ENCODE peak calls at places on chromosomes 2 and 18, in nine cellular contexts. Q is erythroblast; T is aorta; N is HS-5; W is lower lobe of right lung; P is HCT116; C is NCI-H2029; D is NCI-H345; E is activated CD8-positive, alpha-beta memory T cell treated with anti-CD3 and anti-CD28 coated beads for 48 hours. M is an unnamed sample.

GRCh38 chr2:36676364-36676763 is 20.1 kb upstream of the VIT start:
- DNase-seq in D (no peak), Q (no peak), T (no peak), E (no peak), P (no peak), W (no peak), C (no peak), N (no peak), M (no peak)

GRCh38 chr2:152525277-152525838 is 190.4 kb downstream of the FMNL2 start:
- DNase-seq in W (no peak), N (peak), E (no peak), C (peak), D (no peak), P (no peak), Q (no peak), T (no peak), M (peak)

GRCh38 chr2:85733121-85733960 is 20.4 kb upstream of the ATOH8 start:
- DNase-seq in Q (no peak), D (no peak), P (no peak), E (no peak), T (no peak), C (no peak), W (no peak), N (no peak), M (no peak)

GRCh38 chr18:23862071-23862470 is 152.5 kb upstream of the TTC39C start:
- DNase-seq in C (no peak), D (no peak), E (no peak), N (no peak), W (no peak), Q (no peak), P (no peak), T (no peak), M (peak)

GRCh38 chr2:195251221-195251620 is 405.8 kb upstream of the SLC39A10 start:
- DNase-seq in C (no peak), D (no peak), Q (no peak), E (no peak), T (no peak), P (no peak), N (no peak), W (no peak), M (peak)

GRCh38 chr2:9222246-9222898 is 15.8 kb downstream of the ASAP2 start:
- DNase-seq in T (no peak), D (no peak), E (no peak), N (no peak), W (no peak), Q (no peak), P (no peak), C (no peak), M (no peak)

GRCh38 chr18:42196651-42197050 is 241.6 kb downstream of the PIK3C3 start:
- DNase-seq in N (no peak), W (no peak), T (no peak), D (no peak), C (no peak), Q (no peak), P (no peak), E (no peak), M (no peak)

GRCh38 chr2:70994055-70994444 is 623 bp downstream of the TEX261 start:
- DNase-seq in Q (no peak), C (no peak), N (no peak), E (no peak), P (no peak), D (no peak), T (no peak), W (no peak), M (no peak)

GRCh38 chr2:26587966-26588365 is 53.2 kb downstream of the CIB4 start:
- DNase-seq in C (no peak), N (no peak), E (no peak), W (no peak), Q (no peak), D (peak), P (no peak), T (peak), M (no peak)

GRCh38 chr18:11955299-11956029 is 25.8 kb upstream of the IMPA2 start:
- DNase-seq in E (no peak), P (no peak), T (peak), D (no peak), N (no peak), C (peak), Q (no peak), W (peak), M (peak)

GRCh38 chr2:122423934-122424333 is 668.5 kb downstream of the TSN start:
- DNase-seq in W (no peak), P (no peak), C (no peak), N (no peak), Q (no peak), E (no peak), T (no peak), D (no peak), M (no peak)

GRCh38 chr2:148653437-148653836 is 8.9 kb downstream of the EPC2 start:
- DNase-seq in Q (peak), W (no peak), C (no peak), D (no peak), T (no peak), E (no peak), P (no peak), N (no peak), M (no peak)

GRCh38 chr18:78999939-79000338 is 20.3 kb downstream of the SALL3 start:
- DNase-seq in W (no peak), D (no peak), Q (no peak), C (peak), P (peak), T (no peak), N (no peak), E (no peak), M (peak)

GRCh38 chr2:37005118-37005868 is 39.0 kb upstream of the STRN start:
- DNase-seq in D (no peak), E (no peak), W (no peak), P (no peak), T (no peak), N (no peak), Q (peak), C (no peak), M (peak)

GRCh38 chr2:105652014-105652796 is 92.5 kb upstream of the NCK2 start:
- DNase-seq in W (no peak), T (no peak), E (no peak), N (no peak), D (no peak), P (no peak), C (no peak), Q (no peak), M (no peak)

GRCh38 chr2:43086451-43087221 is 139.8 kb downstream of the ZFP36L2 start:
- DNase-seq in Q (no peak), T (peak), D (no peak), N (peak), W (no peak), E (no peak), C (no peak), P (peak), M (peak)

GRCh38 chr2:18426174-18426573 is 134.3 kb downstream of the RDH14 start:
- DNase-seq in W (no peak), Q (no peak), C (no peak), T (no peak), N (no peak), D (no peak), P (no peak), E (no peak), M (no peak)

GRCh38 chr2:30561349-30561748 is 114.3 kb downstream of the LCLAT1 start:
- DNase-seq in N (no peak), Q (no peak), W (no peak), D (no peak), P (no peak), E (no peak), C (no peak), T (no peak), M (peak)

GRCh38 chr2:219142329-219142728 is 18.3 kb downstream of the NHEJ1 start:
- DNase-seq in D (no peak), W (no peak), E (no peak), Q (no peak), N (peak), T (peak), C (no peak), P (peak), M (peak)

GRCh38 chr18:37424507-37424906 is 141.1 kb downstream of the CELF4 start:
- DNase-seq in N (no peak), P (no peak), D (no peak), E (no peak), W (no peak), Q (no peak), T (no peak), C (no peak), M (no peak)

GRCh38 chr2:136424112-136424511 is 306.2 kb upstream of the CXCR4 start:
- DNase-seq in P (no peak), C (no peak), Q (no peak), W (no peak), N (no peak), D (no peak), E (no peak), T (no peak), M (no peak)

GRCh38 chr2:223007531-223007930 is 44.5 kb upstream of the KCNE4 start:
- DNase-seq in E (no peak), P (no peak), N (no peak), D (no peak), Q (no peak), C (no peak), W (no peak), T (no peak), M (peak)

GRCh38 chr18:39053569-39053968 is 1488.0 kb upstream of the CELF4 start:
- DNase-seq in D (peak), Q (no peak), C (peak), E (no peak), T (no peak), P (no peak), N (no peak), W (no peak), M (no peak)

GRCh38 chr18:48826271-48826670 is 124.5 kb downstream of the SMAD7 start:
- DNase-seq in N (no peak), C (no peak), P (no peak), Q (no peak), W (peak), T (no peak), E (no peak), D (no peak), M (no peak)

GRCh38 chr18:35938562-35938961 is 33.9 kb upstream of the RMP24 start:
- DNase-seq in E (no peak), W (no peak), C (no peak), Q (no peak), P (no peak), N (no peak), D (no peak), T (no peak), M (peak)

GRCh38 chr2:152486048-152486736 is 151.2 kb downstream of the FMNL2 start:
- DNase-seq in E (no peak), P (no peak), C (no peak), T (no peak), W (no peak), Q (no peak), D (no peak), N (no peak), M (no peak)

GRCh38 chr18:67200665-67201064 is 315.9 kb downstream of the DSEL start:
- DNase-seq in D (no peak), Q (no peak), T (no peak), P (no peak), W (no peak), N (no peak), C (no peak), E (no peak), M (no peak)

GRCh38 chr2:20757405-20758090 is 65.4 kb downstream of the LDAH start:
- DNase-seq in D (no peak), Q (no peak), N (no peak), P (no peak), W (no peak), T (no peak), E (no peak), C (no peak), M (no peak)

GRCh38 chr2:201349601-201350000 is 7.5 kb downstream of the FLACC1 start:
- DNase-seq in T (no peak), C (no peak), W (no peak), N (no peak), Q (no peak), D (no peak), P (no peak), E (no peak), M (no peak)

GRCh38 chr18:53451902-53452301 is 772.6 kb downstream of the MBD2 start:
- DNase-seq in C (no peak), W (no peak), N (no peak), D (no peak), P (no peak), E (no peak), T (no peak), Q (no peak), M (no peak)

GRCh38 chr2:23452397-23452796 is 67.4 kb downstream of the KLHL29 start:
- DNase-seq in E (no peak), D (no peak), T (no peak), P (no peak), C (no peak), N (no peak), W (no peak), Q (no peak), M (no peak)

GRCh38 chr2:195027947-195028346 is 629.1 kb upstream of the SLC39A10 start:
- DNase-seq in N (no peak), W (no peak), Q (no peak), D (no peak), T (no peak), C (no peak), E (no peak), P (no peak), M (no peak)

GRCh38 chr2:213227458-213227857 is 56.8 kb upstream of the SPAG16 start:
- DNase-seq in E (no peak), N (no peak), W (no peak), P (no peak), T (no peak), Q (no peak), D (no peak), C (no peak), M (peak)

GRCh38 chr2:217846321-217846743 is 156.5 kb downstream of the TNS1 start:
- DNase-seq in T (peak), Q (no peak), C (no peak), N (no peak), P (no peak), W (no peak), D (no peak), E (no peak), M (peak)

GRCh38 chr2:135198481-135198880 is 146.4 kb downstream of the RAB3GAP1 start:
- DNase-seq in Q (no peak), T (no peak), P (no peak), E (no peak), W (no peak), C (no peak), N (no peak), D (no peak), M (no peak)

GRCh38 chr18:44895176-44895798 is 214.6 kb downstream of the SETBP1 start:
- DNase-seq in Q (peak), C (peak), W (no peak), T (no peak), N (peak), P (no peak), D (peak), E (no peak), M (peak)